ENCODE peak calls at places on chromosomes 7 and 10, in ten cellular contexts. J is HCT116, L is DND-41, C is colonic mucosa, G is ovary, U is mammary epithelial cell, W is right atrium auricular region, S is Panc1, M is breast epithelium, T is upper lobe of right lung. X is an unnamed sample.

GRCh38 chr10:79316671-79317431 is 30.4 kb upstream of the PPIF start:
- DNase-seq in T (peak; percentile 63), G (no peak), U (no peak), W (no peak), M (no peak), S (no peak), J (no peak), C (no peak), L (peak; percentile 57), X (no peak)

GRCh38 chr10:51427758-51428157 is 271.6 kb downstream of the CSTF2T start:
- DNase-seq in M (no peak), T (no peak), G (no peak), S (no peak), L (no peak), U (no peak), C (no peak), W (no peak), J (no peak), X (no peak)

GRCh38 chr10:31620236-31621151 is 301.5 kb downstream of the ZEB1 start:
- DNase-seq in J (no peak), G (no peak), U (no peak), M (no peak), L (no peak), C (peak; percentile 53), W (peak; percentile 85), S (no peak), T (no peak), X (no peak)

GRCh38 chr7:73964786-73965185 is 63.2 kb upstream of the ELN start:
- DNase-seq in W (no peak), U (no peak), L (no peak), C (no peak), S (no peak), M (no peak), J (no peak), G (no peak), T (no peak), X (no peak)

GRCh38 chr10:30432631-30433285 is 1.2 kb upstream of the MAP3K8 start:
- DNase-seq in J (peak; percentile 74), M (no peak), S (no peak), L (no peak), C (peak; percentile 60), G (peak; percentile 30), W (peak; percentile 58), U (peak; percentile 67), T (peak; percentile 72), X (no peak)

GRCh38 chr7:41010418-41010817 is 692.5 kb downstream of the INHBA start:
- DNase-seq in M (no peak), W (no peak), J (no peak), C (no peak), G (no peak), U (no peak), L (no peak), T (no peak), S (no peak), X (no peak)

GRCh38 chr10:48661441-48661840 is 23.2 kb upstream of the WDFY4 start:
- DNase-seq in W (no peak), M (no peak), U (no peak), T (no peak), L (no peak), C (no peak), S (no peak), G (no peak), J (no peak), X (no peak)

GRCh38 chr7:1024331-1024761 is 20.0 kb upstream of the GPR146 start:
- DNase-seq in U (no peak), T (no peak), M (no peak), S (no peak), J (no peak), L (no peak), C (no peak), W (no peak), G (no peak), X (no peak)

GRCh38 chr10:132202070-132202970 is 15.6 kb downstream of the DPYSL4 start:
- DNase-seq in L (no peak), G (no peak), J (no peak), C (no peak), T (no peak), W (no peak), U (no peak), M (no peak), S (no peak), X (no peak)
- H3K4me1 ChIP-seq in L (no peaks in the 10 kb centered on the region), G (no peaks in the 10 kb centered on the region), J (no peaks in the 10 kb centered on the region), C (no peaks in the 10 kb centered on the region), T (no peaks in the 10 kb centered on the region), W (no peaks in the 10 kb centered on the region), U (no peaks in the 10 kb centered on the region), M (no peaks in the 10 kb centered on the region), S (no peaks in the 10 kb centered on the region), X (no peaks in the 10 kb centered on the region)

GRCh38 chr10:86262671-86263165 is 103.9 kb downstream of the GRID1 start:
- DNase-seq in G (no peak), S (no peak), W (no peak), C (no peak), U (no peak), J (no peak), M (no peak), L (no peak), T (peak; percentile 44), X (no peak)
- H3K4me3 ChIP-seq in G (no peak overlapping the region), S (no peak overlapping the region), W (no peak overlapping the region), C (no peak overlapping the region), U (no peak overlapping the region), J (no peak overlapping the region), M (peak overlapping the region; percentile 44), L (no peak overlapping the region), T (no peak overlapping the region), X (no peak overlapping the region)

GRCh38 chr10:119469325-119469707 is 73.2 kb downstream of the RGS10 start:
- DNase-seq in G (no peak), J (no peak), M (no peak), T (no peak), L (no peak), W (no peak), C (no peak), U (no peak), S (no peak), X (no peak)

GRCh38 chr10:119473715-119474230 is 68.7 kb downstream of the RGS10 start:
- DNase-seq in S (no peak), J (no peak), T (no peak), M (no peak), L (no peak), G (no peak), U (no peak), C (no peak), W (no peak), X (no peak)

GRCh38 chr10:119469846-119470245 is 72.7 kb downstream of the RGS10 start:
- DNase-seq in M (no peak), G (no peak), C (no peak), J (no peak), U (no peak), L (no peak), T (no peak), S (no peak), W (no peak), X (no peak)

GRCh38 chr10:119468542-119469324 is 73.8 kb downstream of the RGS10 start:
- DNase-seq in L (no peak), M (no peak), T (no peak), W (no peak), U (no peak), J (no peak), S (no peak), G (no peak), C (no peak), X (no peak)

DNA sequence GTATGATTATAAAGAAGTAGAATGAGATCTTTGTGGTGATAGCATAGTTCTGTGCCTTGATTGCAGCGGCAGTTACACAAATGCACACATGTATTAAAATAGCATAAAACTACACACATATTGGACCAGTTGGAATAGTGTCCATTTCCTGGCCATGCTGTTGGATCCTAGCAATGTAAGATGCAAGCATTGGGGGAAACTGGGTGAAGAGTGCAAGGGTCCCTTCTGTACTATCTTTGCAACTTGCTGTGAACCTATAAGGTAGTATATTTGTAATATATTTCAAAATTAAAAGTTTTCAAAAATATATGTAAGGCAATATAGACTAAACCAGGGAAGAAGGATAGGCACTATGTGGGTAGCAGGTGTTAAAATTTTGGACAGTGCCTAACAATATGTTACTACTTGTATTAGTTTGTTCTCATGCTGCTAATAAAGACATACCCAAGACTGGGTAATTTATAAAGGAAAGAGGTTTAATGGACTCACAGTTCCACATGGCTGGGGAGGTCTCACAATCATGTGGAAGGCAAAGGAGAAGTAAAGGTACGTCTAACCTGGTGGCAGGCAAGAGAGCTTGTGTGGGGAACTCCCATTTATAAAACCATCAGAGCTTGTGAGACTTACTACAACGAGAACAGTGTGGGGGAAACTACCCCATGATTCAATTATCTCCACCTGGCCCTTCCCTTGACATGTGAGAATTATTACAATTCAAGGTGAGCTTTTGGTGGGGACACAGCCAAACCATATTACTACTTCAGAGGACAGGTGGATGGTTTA is 71.4 kb downstream of the RGS10 start:
- DNase-seq in G (no peak), L (no peak), J (no peak), T (no peak), S (no peak), U (no peak), M (no peak), W (no peak), C (no peak), X (no peak)
- H3K4me1 ChIP-seq in G (no peaks in the 10 kb centered on the region), L (no peaks in the 10 kb centered on the region), J (peaks cover 15% of the 10 kb centered on the region), T (no peaks in the 10 kb centered on the region), S (peaks cover 2% of the 10 kb centered on the region), U (peaks cover 4% of the 10 kb centered on the region), M (no peaks in the 10 kb centered on the region), W (peaks cover 3% of the 10 kb centered on the region), C (no peaks in the 10 kb centered on the region), X (peaks cover 3% of the 10 kb centered on the region)

GRCh38 chr7:36870625-36871354 is 146.5 kb upstream of the AOAH start:
- DNase-seq in C (no peak), W (no peak), J (no peak), U (no peak), L (no peak), T (no peak), G (no peak), M (no peak), S (no peak), X (no peak)

GRCh38 chr7:36871863-36872262 is 147.6 kb upstream of the AOAH start:
- DNase-seq in G (no peak), T (no peak), S (no peak), J (peak; percentile 21), W (no peak), M (no peak), C (no peak), U (no peak), L (no peak), X (no peak)

GRCh38 chr7:36875794-36876193 is 151.5 kb upstream of the AOAH start:
- DNase-seq in M (no peak), G (no peak), C (no peak), W (no peak), L (no peak), U (no peak), J (no peak), T (no peak), S (no peak), X (no peak)

GRCh38 chr7:36868727-36869411 is 144.6 kb upstream of the AOAH start:
- DNase-seq in U (no peak), L (no peak), S (no peak), W (no peak), T (no peak), J (no peak), G (no peak), M (no peak), C (no peak), X (no peak)

DNA sequence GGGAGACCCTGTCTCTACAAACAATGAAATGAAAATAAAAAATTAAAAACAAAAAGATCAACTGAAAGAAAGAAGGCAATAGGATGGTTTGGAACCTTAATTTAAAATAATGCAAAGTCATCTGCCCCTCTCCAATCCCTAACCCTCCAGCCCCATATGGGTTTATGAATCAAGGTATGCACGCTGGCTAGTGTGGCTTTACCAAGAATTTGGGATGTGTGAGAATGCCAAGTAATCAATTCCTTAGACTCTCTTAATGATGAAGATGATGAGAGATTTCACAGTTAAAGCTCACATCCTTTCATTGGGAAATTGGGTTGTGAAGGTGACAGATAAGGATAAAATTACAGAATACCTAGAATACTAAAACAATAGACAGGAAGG is 147.1 kb upstream of the AOAH start:
- DNase-seq in M (no peak), U (no peak), G (no peak), J (no peak), L (no peak), T (no peak), C (no peak), W (no peak), S (no peak), X (no peak)
- H3K4me3 ChIP-seq in M (no peak overlapping the region), U (no peak overlapping the region), G (no peak overlapping the region), J (no peak overlapping the region), L (no peak overlapping the region), T (no peak overlapping the region), C (no peak overlapping the region), W (no peak overlapping the region), S (no peak overlapping the region), X (no peak overlapping the region)